ENCODE peak calls at places on chromosomes 2 and 18, in eight cellular contexts. Y, B, Z, F, L, E, J and W are unnamed samples.

GRCh38 chr2:240519396-240520142 is 38.2 kb downstream of the ANKMY1 start:
- DNase-seq in L (no peak), J (peak), B (no peak), E (no peak), F (no peak), Z (no peak), Y (peak), W (peak)

GRCh38 chr2:61707984-61708852 is 145.6 kb downstream of the FAM161A start:
- DNase-seq in J (peak), Z (no peak), B (no peak), L (peak), Y (peak), F (no peak), E (peak), W (peak)

GRCh38 chr2:86608832-86609231 is 14.8 kb downstream of the RNF103 start:
- DNase-seq in Z (no peak), B (no peak), L (no peak), Y (no peak), J (no peak), F (no peak), E (no peak), W (no peak)

GRCh38 chr2:68185541-68186164 is 28.0 kb downstream of the PNO1 start:
- DNase-seq in L (peak), B (peak), Y (peak), J (peak), E (peak), F (no peak), Z (peak), W (no peak)

GRCh38 chr2:83943265-83943664 is 515.8 kb downstream of the SUCLG1 start:
- DNase-seq in F (no peak), Z (no peak), Y (no peak), B (no peak), J (no peak), E (no peak), L (no peak), W (no peak)

GRCh38 chr2:161915121-161915520 is 158.9 kb downstream of the DPP4 start:
- DNase-seq in J (peak), B (no peak), F (no peak), E (no peak), Y (no peak), Z (no peak), L (no peak), W (no peak)

GRCh38 chr2:233436691-233437438 is 82.6 kb downstream of the DGKD start:
- DNase-seq in Y (no peak), Z (no peak), J (no peak), B (no peak), F (no peak), L (no peak), E (no peak), W (peak)

GRCh38 chr2:178819992-178820391 is 12.8 kb upstream of the TTN start:
- DNase-seq in Z (no peak), E (peak), F (no peak), L (no peak), Y (no peak), B (no peak), J (peak), W (no peak)

GRCh38 chr2:10658041-10658913 is 31.5 kb downstream of the NOL10 start:
- DNase-seq in B (no peak), E (no peak), J (peak), Y (peak), Z (no peak), F (no peak), L (no peak), W (no peak)

GRCh38 chr18:56983275-56983992 is 163.5 kb upstream of the BOD1L2 start:
- DNase-seq in F (no peak), J (no peak), Z (no peak), L (no peak), E (no peak), Y (no peak), B (no peak), W (no peak)

GRCh38 chr2:238114851-238115660 is 14.9 kb downstream of the ESPNL start:
- DNase-seq in B (no peak), Z (no peak), L (no peak), Y (no peak), F (no peak), J (no peak), E (no peak), W (no peak)

GRCh38 chr2:33033524-33034150 is 86.9 kb downstream of the LTBP1 start:
- DNase-seq in L (peak), F (no peak), B (no peak), E (no peak), Y (peak), Z (no peak), J (peak), W (no peak)

GRCh38 chr2:164545484-164545883 is 75.8 kb downstream of the GRB14 start:
- DNase-seq in F (no peak), L (no peak), Y (no peak), E (no peak), B (no peak), Z (no peak), J (no peak), W (no peak)

GRCh38 chr2:3535794-3536681 is 16.7 kb upstream of the ADI1 start:
- DNase-seq in L (peak), Y (peak), B (no peak), E (peak), F (no peak), Z (no peak), J (peak), W (peak)

GRCh38 chr18:33444699-33445098 is 4.2 kb upstream of the CCDC178 start:
- DNase-seq in Z (no peak), E (no peak), J (no peak), Y (no peak), B (no peak), L (no peak), F (no peak), W (no peak)

GRCh38 chr18:2337552-2338141 is 233.7 kb downstream of the METTL4 start:
- DNase-seq in F (no peak), Y (peak), J (no peak), E (peak), B (peak), Z (peak), L (no peak), W (no peak)

GRCh38 chr2:123771928-123772632 is 253.0 kb upstream of the CNTNAP5 start:
- DNase-seq in J (no peak), L (no peak), F (no peak), B (no peak), E (no peak), Z (no peak), Y (no peak), W (no peak)

GRCh38 chr2:25938345-25938744 is 44.0 kb downstream of the KIF3C start:
- DNase-seq in B (no peak), E (no peak), Z (no peak), Y (no peak), L (no peak), J (no peak), F (no peak), W (no peak)

GRCh38 chr2:177622516-177622915 is 229.9 kb downstream of the AGPS start:
- DNase-seq in B (no peak), F (no peak), Z (no peak), E (no peak), Y (no peak), J (peak), L (no peak), W (no peak)

GRCh38 chr18:46531472-46531871 is 125.5 kb downstream of the LOXHD1 start:
- DNase-seq in Y (no peak), B (no peak), E (no peak), Z (no peak), J (no peak), L (no peak), F (no peak), W (no peak)

GRCh38 chr2:197909377-197909776 is 105.0 kb downstream of the PLCL1 start:
- DNase-seq in F (no peak), Z (no peak), L (no peak), Y (peak), E (no peak), B (no peak), J (peak), W (no peak)

GRCh38 chr2:161178756-161179155 is 18.5 kb downstream of the TANK start:
- DNase-seq in F (no peak), J (peak), E (no peak), Y (no peak), L (no peak), Z (no peak), B (no peak), W (no peak)

GRCh38 chr2:174198846-174199564 is 49.3 kb downstream of the OLA1 start:
- DNase-seq in L (no peak), B (no peak), F (no peak), J (peak), E (no peak), Y (no peak), Z (no peak), W (no peak)

GRCh38 chr2:176097820-176098365 is 1.7 kb upstream of the HOXD12 start:
- DNase-seq in E (no peak), Z (no peak), B (no peak), Y (no peak), J (no peak), L (no peak), F (no peak), W (no peak)